ENCODE peak calls at places on chromosomes 12 and 14, in nine cellular contexts. One of them, this sample, is unnamed.

GRCh38 chr14:70707138-70708038 is 65.7 kb downstream of the TTC9 start:
- DNase-seq in GM23338: peak; percentile 30
- DNase-seq in neural progenitor cell: no peak
- DNase-seq in fibroblast of lung: peak; percentile 89
- DNase-seq in CD8-positive, alpha-beta memory T cell: no peak
- DNase-seq in Peyer's patch: no peak
- DNase-seq in upper lobe of left lung: no peak
- DNase-seq in esophagus squamous epithelium: no peak
- DNase-seq in MM.1S: no peak
- DNase-seq in this sample: no peak

GRCh38 chr14:95496690-95497241 is 19.7 kb downstream of the SYNE3 start:
- DNase-seq in upper lobe of left lung: no peak
- DNase-seq in neural progenitor cell: no peak
- DNase-seq in MM.1S: no peak
- DNase-seq in Peyer's patch: no peak
- DNase-seq in GM23338: no peak
- DNase-seq in esophagus squamous epithelium: no peak
- DNase-seq in CD8-positive, alpha-beta memory T cell: no peak
- DNase-seq in fibroblast of lung: peak; percentile 73
- DNase-seq in this sample: no peak

GRCh38 chr12:115000038-115000437 is 316.1 kb upstream of the TBX3 start:
- DNase-seq in MM.1S: peak; percentile 33
- DNase-seq in upper lobe of left lung: no peak
- DNase-seq in esophagus squamous epithelium: no peak
- DNase-seq in neural progenitor cell: no peak
- DNase-seq in CD8-positive, alpha-beta memory T cell: no peak
- DNase-seq in Peyer's patch: no peak
- DNase-seq in GM23338: no peak
- DNase-seq in fibroblast of lung: peak; percentile 74
- DNase-seq in this sample: no peak

GRCh38 chr14:73977896-73978295 is 27.8 kb downstream of the COQ6 start:
- DNase-seq in Peyer's patch: no peak
- DNase-seq in upper lobe of left lung: no peak
- DNase-seq in GM23338: no peak
- DNase-seq in esophagus squamous epithelium: no peak
- DNase-seq in fibroblast of lung: peak; percentile 51
- DNase-seq in neural progenitor cell: no peak
- DNase-seq in CD8-positive, alpha-beta memory T cell: no peak
- DNase-seq in MM.1S: no peak
- DNase-seq in this sample: no peak

GRCh38 chr14:28142400-28143015 is 624.1 kb upstream of the FOXG1 start:
- DNase-seq in upper lobe of left lung: no peak
- DNase-seq in CD8-positive, alpha-beta memory T cell: no peak
- DNase-seq in neural progenitor cell: peak; percentile 19
- DNase-seq in MM.1S: no peak
- DNase-seq in GM23338: peak; percentile 57
- DNase-seq in Peyer's patch: no peak
- DNase-seq in fibroblast of lung: peak; percentile 6
- DNase-seq in esophagus squamous epithelium: no peak
- DNase-seq in this sample: no peak

GRCh38 chr12:121373748-121374147 is 21.5 kb upstream of the ANAPC5 start:
- DNase-seq in fibroblast of lung: no peak
- DNase-seq in neural progenitor cell: no peak
- DNase-seq in esophagus squamous epithelium: no peak
- DNase-seq in CD8-positive, alpha-beta memory T cell: no peak
- DNase-seq in MM.1S: no peak
- DNase-seq in Peyer's patch: no peak
- DNase-seq in upper lobe of left lung: no peak
- DNase-seq in GM23338: no peak
- DNase-seq in this sample: no peak

GRCh38 chr14:34124585-34124984 is 173.7 kb upstream of the EGLN3 start:
- DNase-seq in neural progenitor cell: no peak
- DNase-seq in Peyer's patch: no peak
- DNase-seq in upper lobe of left lung: no peak
- DNase-seq in esophagus squamous epithelium: no peak
- DNase-seq in CD8-positive, alpha-beta memory T cell: no peak
- DNase-seq in MM.1S: no peak
- DNase-seq in fibroblast of lung: no peak
- DNase-seq in GM23338: no peak
- DNase-seq in this sample: no peak

GRCh38 chr14:105333020-105333490 is 18.5 kb downstream of the PACS2 start:
- DNase-seq in fibroblast of lung: no peak
- DNase-seq in MM.1S: no peak
- DNase-seq in neural progenitor cell: no peak
- DNase-seq in esophagus squamous epithelium: no peak
- DNase-seq in upper lobe of left lung: peak; percentile 72
- DNase-seq in GM23338: no peak
- DNase-seq in Peyer's patch: no peak
- DNase-seq in CD8-positive, alpha-beta memory T cell: no peak
- DNase-seq in this sample: no peak

GRCh38 chr12:56154246-56154771 is 1.9 kb downstream of the MYL6B start:
- DNase-seq in MM.1S: no peak
- DNase-seq in CD8-positive, alpha-beta memory T cell: no peak
- DNase-seq in fibroblast of lung: no peak
- DNase-seq in neural progenitor cell: no peak
- DNase-seq in upper lobe of left lung: no peak
- DNase-seq in esophagus squamous epithelium: no peak
- DNase-seq in Peyer's patch: no peak
- DNase-seq in GM23338: no peak
- DNase-seq in this sample: no peak

GRCh38 chr12:26853303-26854027 is 20.5 kb upstream of the ITPR2 start:
- DNase-seq in neural progenitor cell: peak; percentile 67
- DNase-seq in fibroblast of lung: peak; percentile 48
- DNase-seq in esophagus squamous epithelium: no peak
- DNase-seq in GM23338: peak; percentile 78
- DNase-seq in upper lobe of left lung: no peak
- DNase-seq in CD8-positive, alpha-beta memory T cell: peak; percentile 80
- DNase-seq in Peyer's patch: peak; percentile 72
- DNase-seq in MM.1S: peak; percentile 77
- DNase-seq in this sample: peak; percentile 69

GRCh38 chr12:130031571-130032189 is 127.9 kb upstream of the TMEM132D start:
- DNase-seq in esophagus squamous epithelium: no peak
- DNase-seq in GM23338: peak; percentile 81
- DNase-seq in upper lobe of left lung: no peak
- DNase-seq in neural progenitor cell: peak; percentile 81
- DNase-seq in fibroblast of lung: no peak
- DNase-seq in MM.1S: peak; percentile 19
- DNase-seq in CD8-positive, alpha-beta memory T cell: peak; percentile 54
- DNase-seq in Peyer's patch: no peak
- DNase-seq in this sample: peak; percentile 69

GRCh38 chr14:53715390-53715730 is 241.3 kb downstream of the BMP4 start:
- DNase-seq in CD8-positive, alpha-beta memory T cell: no peak
- DNase-seq in Peyer's patch: no peak
- DNase-seq in esophagus squamous epithelium: no peak
- DNase-seq in GM23338: no peak
- DNase-seq in neural progenitor cell: no peak
- DNase-seq in fibroblast of lung: peak; percentile 70
- DNase-seq in MM.1S: no peak
- DNase-seq in upper lobe of left lung: no peak
- DNase-seq in this sample: no peak

GRCh38 chr12:50980545-50980944 is 28.2 kb downstream of the HIGD1C start:
- DNase-seq in CD8-positive, alpha-beta memory T cell: no peak
- DNase-seq in upper lobe of left lung: no peak
- DNase-seq in esophagus squamous epithelium: no peak
- DNase-seq in fibroblast of lung: no peak
- DNase-seq in GM23338: no peak
- DNase-seq in Peyer's patch: no peak
- DNase-seq in neural progenitor cell: no peak
- DNase-seq in MM.1S: no peak
- DNase-seq in this sample: no peak

DNA sequence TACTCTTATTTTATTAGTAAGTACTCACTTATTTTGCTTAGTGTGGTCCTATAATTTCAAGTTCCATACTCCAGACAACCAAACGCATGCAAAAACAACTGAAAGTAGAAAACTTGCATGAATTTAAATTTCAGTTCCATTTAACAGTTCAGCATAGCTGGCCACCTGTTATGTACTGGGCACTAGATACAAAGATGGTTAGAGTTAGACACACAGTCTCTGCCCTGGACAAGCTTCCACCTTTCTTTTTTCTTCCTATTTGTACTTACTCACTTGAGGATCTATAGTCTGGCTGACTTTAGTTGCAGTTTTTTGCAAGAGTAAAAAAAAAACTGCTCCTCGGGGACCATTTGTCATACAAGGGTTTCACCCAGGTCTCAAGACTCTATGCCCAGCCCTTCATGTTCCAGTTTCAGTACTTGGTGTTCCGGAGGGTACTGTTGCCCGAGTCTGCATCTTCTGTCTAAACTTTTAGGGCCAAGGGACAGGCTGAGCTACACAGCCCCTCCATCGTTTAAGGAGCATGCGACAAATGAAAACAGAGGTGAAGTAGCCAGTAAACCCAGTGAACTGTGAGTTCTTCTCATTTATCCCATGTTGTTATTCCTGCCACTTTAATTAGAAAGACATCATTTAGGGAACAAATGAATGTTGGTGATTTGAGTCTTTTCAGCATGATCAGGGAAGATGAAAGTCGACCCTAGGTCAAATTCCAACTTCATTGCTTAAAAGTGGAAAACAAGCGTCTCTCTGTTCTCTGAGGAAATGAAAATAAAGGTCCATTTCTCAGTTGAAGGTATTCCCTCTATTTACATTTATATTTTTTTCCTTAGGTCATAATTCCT is 22.4 kb downstream of the RPGRIP1 start:
- DNase-seq in upper lobe of left lung: no peak
- DNase-seq in Peyer's patch: no peak
- DNase-seq in MM.1S: peak; percentile 11
- DNase-seq in GM23338: no peak
- DNase-seq in esophagus squamous epithelium: no peak
- DNase-seq in neural progenitor cell: no peak
- DNase-seq in fibroblast of lung: no peak
- DNase-seq in CD8-positive, alpha-beta memory T cell: no peak
- DNase-seq in this sample: no peak
- H3K4me1 ChIP-seq in upper lobe of left lung: peaks cover 5% of the 10 kb centered on the region
- H3K4me1 ChIP-seq in Peyer's patch: peaks cover 5% of the 10 kb centered on the region
- H3K4me1 ChIP-seq in MM.1S: no peaks in the 10 kb centered on the region
- H3K4me1 ChIP-seq in GM23338: peaks cover 12% of the 10 kb centered on the region
- H3K4me1 ChIP-seq in esophagus squamous epithelium: peaks cover 7% of the 10 kb centered on the region
- H3K4me1 ChIP-seq in neural progenitor cell: peaks cover 11% of the 10 kb centered on the region
- H3K4me1 ChIP-seq in fibroblast of lung: no peaks in the 10 kb centered on the region
- H3K4me1 ChIP-seq in CD8-positive, alpha-beta memory T cell: no peaks in the 10 kb centered on the region
- H3K4me1 ChIP-seq in this sample: peaks cover 5% of the 10 kb centered on the region

DNA sequence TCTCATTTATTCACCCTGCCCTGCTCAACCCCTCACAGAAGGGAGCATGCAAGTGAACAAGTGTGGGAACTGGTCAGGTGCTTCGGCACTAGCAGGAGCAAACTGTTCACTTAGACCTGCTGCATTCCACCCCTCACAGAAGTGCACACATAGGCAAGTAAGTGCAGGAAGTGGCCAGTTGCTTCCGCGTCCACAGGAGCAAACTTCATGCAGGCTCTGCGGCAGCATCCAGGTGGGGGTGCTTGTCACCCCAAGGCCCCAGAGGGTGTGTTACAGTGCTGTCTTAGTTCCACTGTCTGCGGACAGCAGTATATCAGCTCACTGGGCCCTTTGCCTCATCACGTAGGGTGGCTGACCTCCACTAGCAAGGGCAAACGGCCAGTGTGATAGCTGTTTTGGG is 167.3 kb upstream of the AVPR1A start:
- DNase-seq in GM23338: no peak
- DNase-seq in fibroblast of lung: no peak
- DNase-seq in esophagus squamous epithelium: no peak
- DNase-seq in neural progenitor cell: no peak
- DNase-seq in CD8-positive, alpha-beta memory T cell: no peak
- DNase-seq in MM.1S: no peak
- DNase-seq in upper lobe of left lung: no peak
- DNase-seq in Peyer's patch: no peak
- DNase-seq in this sample: no peak
- H3K4me1 ChIP-seq in GM23338: no peaks in the 10 kb centered on the region
- H3K4me1 ChIP-seq in fibroblast of lung: no peaks in the 10 kb centered on the region
- H3K4me1 ChIP-seq in esophagus squamous epithelium: peaks cover 4% of the 10 kb centered on the region
- H3K4me1 ChIP-seq in neural progenitor cell: no peaks in the 10 kb centered on the region
- H3K4me1 ChIP-seq in CD8-positive, alpha-beta memory T cell: no peaks in the 10 kb centered on the region
- H3K4me1 ChIP-seq in MM.1S: no peaks in the 10 kb centered on the region
- H3K4me1 ChIP-seq in upper lobe of left lung: no peaks in the 10 kb centered on the region
- H3K4me1 ChIP-seq in Peyer's patch: no peaks in the 10 kb centered on the region
- H3K4me1 ChIP-seq in this sample: no peaks in the 10 kb centered on the region

DNA sequence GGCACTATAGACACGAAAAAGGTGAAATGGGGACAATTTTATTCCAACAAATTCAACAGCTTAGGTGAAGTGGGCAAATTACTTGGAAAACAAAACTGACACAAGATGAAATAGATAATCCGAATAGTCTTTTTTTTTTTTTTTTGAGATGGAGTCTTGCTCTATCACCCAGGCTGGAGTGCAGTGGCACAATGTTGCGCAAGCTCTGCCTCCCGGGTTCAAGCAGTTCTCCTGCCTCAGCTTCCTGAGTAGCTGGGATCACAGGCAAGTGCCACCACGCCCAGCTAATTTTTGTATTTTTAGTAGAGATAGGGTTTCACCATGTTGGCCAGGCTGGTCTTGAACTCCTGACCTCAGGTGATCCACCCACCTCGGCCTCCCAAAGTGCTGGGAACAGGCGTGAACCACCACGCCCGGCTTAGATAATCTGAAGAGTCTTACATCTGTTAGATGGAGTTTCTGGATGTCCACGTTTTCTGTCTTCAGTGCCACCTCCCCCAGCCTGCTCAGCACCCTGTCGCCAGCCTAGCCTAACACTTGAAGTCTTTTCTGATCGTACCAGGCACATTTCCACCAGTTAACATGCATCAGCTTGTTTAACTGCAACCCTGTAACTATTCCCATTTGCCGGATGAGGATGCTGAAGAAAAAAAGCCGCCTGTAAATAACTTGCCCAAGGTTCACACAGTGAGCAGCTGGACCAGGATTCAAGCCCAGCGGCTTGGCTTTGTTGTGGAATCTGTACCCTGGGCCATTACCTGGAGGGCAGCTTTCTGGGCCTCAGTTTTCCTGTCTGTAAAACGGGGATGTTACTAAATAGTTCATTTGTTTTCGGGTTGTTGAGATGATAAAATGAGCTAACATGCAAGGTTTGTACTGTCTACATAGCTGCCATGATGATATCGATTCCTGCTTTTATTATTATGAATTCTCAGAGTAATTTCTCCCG is 26.4 kb downstream of the FBRSL1 start:
- DNase-seq in CD8-positive, alpha-beta memory T cell: no peak
- DNase-seq in neural progenitor cell: no peak
- DNase-seq in upper lobe of left lung: no peak
- DNase-seq in esophagus squamous epithelium: no peak
- DNase-seq in Peyer's patch: no peak
- DNase-seq in fibroblast of lung: no peak
- DNase-seq in MM.1S: no peak
- DNase-seq in GM23338: no peak
- DNase-seq in this sample: no peak
- H3K4me1 ChIP-seq in CD8-positive, alpha-beta memory T cell: no peaks in the 10 kb centered on the region
- H3K4me1 ChIP-seq in neural progenitor cell: no peaks in the 10 kb centered on the region
- H3K4me1 ChIP-seq in upper lobe of left lung: peaks cover 14% of the 10 kb centered on the region
- H3K4me1 ChIP-seq in esophagus squamous epithelium: peaks cover 44% of the 10 kb centered on the region
- H3K4me1 ChIP-seq in Peyer's patch: no peaks in the 10 kb centered on the region
- H3K4me1 ChIP-seq in fibroblast of lung: no peaks in the 10 kb centered on the region
- H3K4me1 ChIP-seq in MM.1S: no peaks in the 10 kb centered on the region
- H3K4me1 ChIP-seq in GM23338: no peaks in the 10 kb centered on the region
- H3K4me1 ChIP-seq in this sample: no peaks in the 10 kb centered on the region

DNA sequence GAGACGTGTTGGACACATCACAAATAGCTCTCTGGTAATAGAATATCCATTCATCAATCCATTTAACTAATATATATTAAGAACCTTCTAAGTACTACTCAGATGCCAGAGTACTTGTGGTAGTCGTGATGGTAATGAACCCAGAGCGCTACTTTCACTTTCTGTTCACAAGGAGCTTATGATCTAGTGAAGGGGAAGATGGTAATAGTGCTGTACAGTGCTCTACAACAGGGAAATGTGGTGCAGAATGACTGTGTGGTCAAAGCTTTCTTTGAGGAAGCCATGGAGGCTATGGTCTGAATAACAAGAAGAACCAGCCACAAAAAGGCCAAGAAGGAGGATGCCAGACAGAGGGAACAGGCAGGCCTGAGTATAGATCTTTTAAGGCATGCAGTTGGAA is 212.0 kb downstream of the PTPRO start:
- DNase-seq in Peyer's patch: no peak
- DNase-seq in fibroblast of lung: peak; percentile 21
- DNase-seq in neural progenitor cell: no peak
- DNase-seq in esophagus squamous epithelium: no peak
- DNase-seq in MM.1S: peak; percentile 79
- DNase-seq in CD8-positive, alpha-beta memory T cell: no peak
- DNase-seq in GM23338: no peak
- DNase-seq in upper lobe of left lung: no peak
- DNase-seq in this sample: peak; percentile 42
- H3K4me1 ChIP-seq in Peyer's patch: no peaks in the 10 kb centered on the region
- H3K4me1 ChIP-seq in fibroblast of lung: peaks cover 2% of the 10 kb centered on the region
- H3K4me1 ChIP-seq in neural progenitor cell: no peaks in the 10 kb centered on the region
- H3K4me1 ChIP-seq in esophagus squamous epithelium: no peaks in the 10 kb centered on the region
- H3K4me1 ChIP-seq in MM.1S: peaks cover 8% of the 10 kb centered on the region
- H3K4me1 ChIP-seq in CD8-positive, alpha-beta memory T cell: peaks cover 27% of the 10 kb centered on the region
- H3K4me1 ChIP-seq in GM23338: peaks cover 3% of the 10 kb centered on the region
- H3K4me1 ChIP-seq in upper lobe of left lung: peaks cover 5% of the 10 kb centered on the region
- H3K4me1 ChIP-seq in this sample: peaks cover 39% of the 10 kb centered on the region

This sample was measured in naive thymus-derived CD4-positive, alpha-beta T cell.